ENCODE peak calls at places on chromosome 3, in four cellular contexts. Z, R, V and P are unnamed samples.

GRCh38 chr3:7340795-7341194 is 479.9 kb downstream of the GRM7 start:
- DNase-seq in Z (no peak), R (no peak), V (peak), P (no peak)

GRCh38 chr3:195117978-195118581 is 152.9 kb downstream of the XXYLT1 start:
- DNase-seq in Z (no peak), R (no peak), V (no peak), P (no peak)

GRCh38 chr3:58009026-58009748 is 965 bp downstream of the FLNB start:
- DNase-seq in Z (no peak), R (no peak), V (no peak), P (no peak)

GRCh38 chr3:112637700-112638099 is 3.2 kb downstream of the CCDC80 start:
- DNase-seq in Z (no peak), R (no peak), V (no peak), P (no peak)

GRCh38 chr3:9143180-9143579 is 106.3 kb downstream of the SRGAP3 start:
- DNase-seq in Z (no peak), R (no peak), V (no peak), P (no peak)

GRCh38 chr3:13019243-13019701 is 54.0 kb downstream of the IQSEC1 start:
- DNase-seq in Z (peak), R (peak), V (peak), P (peak)

GRCh38 chr3:36457667-36458066 is 77.4 kb downstream of the STAC start:
- DNase-seq in Z (no peak), R (peak), V (no peak), P (no peak)

GRCh38 chr3:14867936-14868570 is 49.3 kb downstream of the FGD5 start:
- DNase-seq in Z (no peak), R (no peak), V (no peak), P (no peak)

GRCh38 chr3:151379083-151379734 is 5.3 kb downstream of the P2RY12 start:
- DNase-seq in Z (no peak), R (no peak), V (no peak), P (no peak)

GRCh38 chr3:55198554-55198953 is 270.7 kb upstream of the LRTM1 start:
- DNase-seq in Z (peak), R (peak), V (peak), P (peak)

GRCh38 chr3:126348308-126348920 is 8.8 kb downstream of the KLF15 start:
- DNase-seq in Z (no peak), R (no peak), V (no peak), P (no peak)
- TF ChIP-seq CTCF in Z (peak), R (peak), V (peak), P (peak)

DNA sequence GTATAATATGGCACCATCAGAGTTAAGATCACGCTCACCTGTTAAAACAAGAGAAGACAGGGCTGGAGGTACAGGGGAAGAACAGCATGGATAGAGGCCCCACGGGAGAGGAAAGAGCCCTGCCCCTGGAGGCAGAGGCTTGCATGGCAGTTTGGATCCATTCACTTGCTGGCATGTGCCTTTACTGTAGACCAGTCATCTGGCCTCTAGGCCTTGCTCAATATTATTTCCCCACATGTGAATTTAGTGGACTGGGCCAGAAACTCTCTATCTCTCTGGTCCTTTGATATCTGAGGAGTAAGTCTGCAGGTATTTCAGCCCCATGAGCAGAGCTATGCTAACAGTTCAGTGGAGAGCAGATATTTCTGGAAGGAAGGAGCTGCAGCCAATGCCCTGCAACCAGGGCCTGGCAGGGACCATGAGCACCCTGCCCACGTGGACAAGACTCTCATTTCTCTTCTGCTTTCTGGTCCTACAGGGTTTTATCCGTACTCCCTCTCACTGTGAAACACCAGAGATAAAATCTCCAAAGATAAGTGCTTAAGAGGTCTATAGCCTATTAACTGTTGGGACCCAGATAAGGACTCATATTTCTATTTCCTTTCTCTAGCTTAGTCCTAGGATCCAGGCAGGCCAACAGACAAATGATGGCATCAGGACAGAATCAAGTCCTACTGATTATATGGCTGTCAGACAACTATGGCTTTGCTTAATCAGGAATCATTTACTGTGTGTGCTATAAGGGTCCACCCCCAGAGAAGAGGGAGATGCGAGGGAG is 65.0 kb downstream of the CLDN11 start:
- DNase-seq in Z (no peak), R (no peak), V (no peak), P (no peak)
- TF ChIP-seq CTCF in Z (peak), R (peak), V (peak), P (peak)

GRCh38 chr3:125202197-125202596 is 10.4 kb downstream of the SLC12A8 start:
- DNase-seq in Z (no peak), R (no peak), V (peak), P (no peak)
- TF ChIP-seq CTCF in Z (peak), R (peak), V (peak), P (peak)

GRCh38 chr3:33915796-33916589 is 117.6 kb downstream of the PDCD6IP start:
- DNase-seq in Z (no peak), R (no peak), V (peak), P (no peak)
- TF ChIP-seq CTCF in Z (peak), R (peak), V (peak), P (peak)

GRCh38 chr3:34619990-34620389 is 821.6 kb downstream of the PDCD6IP start:
- DNase-seq in Z (no peak), R (no peak), V (no peak), P (no peak)
- TF ChIP-seq CTCF in Z (no peak), R (no peak), V (peak), P (no peak)

GRCh38 chr3:129994883-129995559 is 20.5 kb downstream of the TRH start:
- DNase-seq in Z (no peak), R (no peak), V (no peak), P (no peak)

GRCh38 chr3:129988429-129988828 is 13.9 kb downstream of the TRH start:
- DNase-seq in Z (no peak), R (no peak), V (no peak), P (no peak)

GRCh38 chr3:129989391-129989790 is 14.9 kb downstream of the TRH start:
- DNase-seq in Z (no peak), R (no peak), V (no peak), P (no peak)

GRCh38 chr3:129996073-129996472 is 21.6 kb downstream of the TRH start:
- DNase-seq in Z (no peak), R (no peak), V (no peak), P (no peak)

GRCh38 chr3:129992781-129993180 is 18.3 kb downstream of the TRH start:
- DNase-seq in Z (no peak), R (no peak), V (no peak), P (no peak)
- TF ChIP-seq CTCF in Z (peak), R (peak), V (peak), P (peak)

DNA sequence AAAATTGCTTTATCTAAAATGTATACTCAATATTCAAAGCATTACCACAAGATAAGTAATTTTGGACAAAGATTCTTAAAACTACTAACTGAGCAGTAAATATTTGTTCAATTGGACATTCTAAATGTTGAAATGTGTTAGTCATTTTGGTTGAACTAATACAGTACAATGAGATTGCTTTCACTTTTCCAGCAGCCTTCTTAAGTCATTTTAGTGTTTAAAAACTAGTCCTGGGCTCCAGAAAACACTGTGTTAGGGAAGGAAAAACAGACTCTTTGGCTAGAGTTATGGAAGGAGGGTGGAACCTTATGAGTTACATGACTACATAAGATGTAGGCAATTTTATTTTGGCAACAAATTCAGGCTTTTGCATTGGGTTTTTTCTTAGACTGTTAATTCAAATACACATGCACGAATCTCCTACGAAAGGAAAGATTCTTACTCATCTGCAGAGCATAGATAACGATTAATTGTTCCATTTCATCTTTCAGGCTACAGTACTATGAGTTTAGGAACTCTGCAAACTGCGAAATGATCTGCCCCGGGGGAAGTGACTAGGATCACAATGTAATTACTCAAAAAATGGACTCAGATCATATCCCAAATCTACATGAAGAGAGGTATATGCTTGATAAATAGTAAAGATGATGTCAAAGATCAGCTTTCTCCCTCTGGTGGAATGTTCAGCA is 492.8 kb upstream of the MDFIC2 start:
- DNase-seq in Z (peak), R (no peak), V (peak), P (peak)
- TF ChIP-seq CTCF in Z (no peak), R (no peak), V (no peak), P (peak)

DNA sequence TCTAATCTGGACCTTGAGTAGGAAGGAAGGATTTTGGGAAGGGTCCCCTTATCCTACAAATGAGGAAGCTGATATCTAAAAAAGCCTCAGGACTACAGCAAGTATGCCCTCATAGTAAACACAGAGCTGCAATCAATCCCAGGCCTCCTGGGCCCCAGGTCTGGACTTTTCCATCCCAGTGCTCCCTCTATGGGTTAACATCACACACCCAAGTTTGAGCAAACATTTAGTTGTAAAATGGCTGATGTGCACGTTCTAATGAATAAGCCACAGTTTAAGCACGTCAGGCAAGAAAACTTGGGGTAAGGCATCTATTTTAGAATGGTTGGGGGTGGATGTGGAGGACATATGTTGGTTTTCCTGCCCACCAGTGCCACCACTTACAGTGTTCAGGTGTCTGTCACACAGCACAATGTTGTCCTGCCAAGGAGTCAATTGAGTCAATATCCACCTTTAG is 44.3 kb upstream of the UBE2E1 start:
- DNase-seq in Z (no peak), R (no peak), V (peak), P (peak)
- TF ChIP-seq CTCF in Z (peak), R (peak), V (peak), P (peak)